ENCODE peak calls at places on chromosomes 3 and 15, in six cellular contexts. E is AG04450, X is heart right ventricle, B is cardiac fibroblast, D is H9, T is nephron progenitor cell. A is an unnamed sample.

GRCh38 chr3:194773666-194774455 is 88.2 kb downstream of the FAM43A start:
- DNase-seq in B (no peak), X (no peak), T (no peak), E (no peak), D (no peak), A (no peak)

GRCh38 chr3:36227982-36228381 is 152.3 kb upstream of the STAC start:
- DNase-seq in E (no peak), B (no peak), T (no peak), X (no peak), D (no peak), A (no peak)

GRCh38 chr15:20353966-20354883 is 187.4 kb downstream of the GOLGA6L6 start:
- DNase-seq in D (peak), E (no peak), X (peak), B (no peak), T (no peak), A (peak)

GRCh38 chr3:50119786-50120185 is 31.1 kb downstream of the RBM5 start:
- DNase-seq in E (no peak), T (no peak), X (no peak), D (no peak), B (no peak), A (no peak)

GRCh38 chr15:31304736-31305365 is 21.8 kb upstream of the KLF13 start:
- DNase-seq in D (no peak), B (no peak), T (no peak), X (no peak), E (no peak), A (peak)

GRCh38 chr15:88187195-88187594 is 69.3 kb downstream of the NTRK3 start:
- DNase-seq in D (no peak), E (no peak), B (no peak), X (no peak), T (no peak), A (no peak)

GRCh38 chr3:32835943-32836342 is 18.1 kb downstream of the TRIM71 start:
- DNase-seq in X (no peak), B (no peak), E (no peak), D (peak), T (no peak), A (no peak)

GRCh38 chr3:5133689-5134088 is 11.6 kb downstream of the ARL8B start:
- DNase-seq in D (no peak), T (no peak), B (no peak), X (no peak), E (no peak), A (no peak)

GRCh38 chr15:96002890-96003859 is 327.3 kb upstream of the NR2F2 start:
- DNase-seq in B (no peak), E (no peak), T (no peak), D (no peak), X (no peak), A (no peak)

GRCh38 chr3:13044496-13045244 is 28.6 kb downstream of the IQSEC1 start:
- DNase-seq in T (peak), X (no peak), D (no peak), E (no peak), B (no peak), A (no peak)

GRCh38 chr15:40870716-40871115 is 3.3 kb downstream of the RHOV start:
- DNase-seq in T (no peak), E (no peak), X (no peak), B (no peak), D (no peak), A (no peak)

GRCh38 chr3:122893282-122893681 is 98.4 kb downstream of the SLC49A4 start:
- DNase-seq in E (no peak), X (no peak), T (no peak), D (no peak), B (peak), A (no peak)

GRCh38 chr15:62453979-62454378 is 288.9 kb upstream of the C2CD4B start:
- DNase-seq in B (peak), D (no peak), E (no peak), X (no peak), T (no peak), A (no peak)

GRCh38 chr3:2765002-2765579 is 345.1 kb downstream of the IL5RA start:
- DNase-seq in E (no peak), D (peak), X (no peak), T (peak), B (no peak), A (no peak)

GRCh38 chr15:66496951-66497501 is 536 bp downstream of the SNAPC5 start:
- DNase-seq in D (no peak), E (no peak), B (peak), T (peak), X (no peak), A (peak)

GRCh38 chr3:72836923-72837322 is 11.3 kb downstream of the SHQ1 start:
- DNase-seq in E (no peak), T (no peak), X (peak), B (no peak), D (no peak), A (no peak)

GRCh38 chr3:97889814-97890213 is 68.0 kb downstream of the CRYBG3 start:
- DNase-seq in T (no peak), X (no peak), D (no peak), B (no peak), E (no peak), A (no peak)

GRCh38 chr3:21734746-21735145 is 16.3 kb downstream of the ZNF385D start:
- DNase-seq in B (peak), D (no peak), T (no peak), X (no peak), E (no peak), A (no peak)

GRCh38 chr3:193711165-193711485 is 118.1 kb downstream of the OPA1 start:
- DNase-seq in B (no peak), X (no peak), D (no peak), E (no peak), T (peak), A (no peak)

GRCh38 chr3:93843981-93844380 is 129.7 kb downstream of the PROS1 start:
- DNase-seq in B (peak), D (no peak), E (peak), T (no peak), X (no peak), A (no peak)

GRCh38 chr15:71841563-71841962 is 31.2 kb downstream of the NR2E3 start:
- DNase-seq in E (no peak), T (no peak), D (no peak), B (no peak), X (no peak), A (no peak)

GRCh38 chr3:178419078-178419477 is 117.2 kb upstream of the KCNMB2 start:
- DNase-seq in T (no peak), D (no peak), B (peak), E (no peak), X (no peak), A (no peak)

GRCh38 chr15:32952901-32953889 is 235.4 kb downstream of the GREM1 start:
- DNase-seq in E (no peak), T (peak), D (peak), X (no peak), B (peak), A (no peak)

GRCh38 chr15:32952062-32952461 is 234.3 kb downstream of the GREM1 start:
- DNase-seq in B (no peak), X (no peak), T (no peak), D (no peak), E (no peak), A (no peak)

GRCh38 chr15:32959077-32959476 is 235.4 kb downstream of the FMN1 start:
- DNase-seq in D (no peak), B (no peak), E (peak), T (no peak), X (no peak), A (no peak)

GRCh38 chr15:32957219-32957618 is 237.3 kb downstream of the FMN1 start:
- DNase-seq in B (no peak), X (no peak), D (no peak), T (no peak), E (no peak), A (no peak)

GRCh38 chr15:32956006-32956405 is 238.2 kb downstream of the GREM1 start:
- DNase-seq in X (no peak), T (peak), B (peak), E (peak), D (peak), A (no peak)
- TF ChIP-seq CTCF in X (no peak), T (peak), B (peak), E (peak), D (peak), A (peak)

GRCh38 chr15:94930441-94930840 is 699.1 kb downstream of the MCTP2 start:
- DNase-seq in D (no peak), X (no peak), B (no peak), E (no peak), T (no peak), A (no peak)

GRCh38 chr15:94930945-94931344 is 699.6 kb downstream of the MCTP2 start:
- DNase-seq in B (no peak), E (no peak), D (no peak), X (no peak), T (no peak), A (no peak)

GRCh38 chr15:94937243-94937642 is 705.9 kb downstream of the MCTP2 start:
- DNase-seq in T (no peak), E (no peak), D (no peak), X (no peak), B (no peak), A (no peak)

GRCh38 chr15:94929282-94929681 is 697.9 kb downstream of the MCTP2 start:
- DNase-seq in D (no peak), B (no peak), X (no peak), T (no peak), E (no peak), A (no peak)

GRCh38 chr15:94934440-94934839 is 703.1 kb downstream of the MCTP2 start:
- DNase-seq in X (no peak), T (no peak), D (no peak), E (no peak), B (no peak), A (no peak)
- TF ChIP-seq CTCF in X (no peak), T (no peak), D (no peak), E (no peak), B (no peak), A (no peak)

GRCh38 chr3:137692803-137693431 is 71.2 kb upstream of the SOX14 start:
- DNase-seq in T (peak), B (no peak), D (peak), E (no peak), X (no peak), A (no peak)
- TF ChIP-seq CTCF in T (peak), B (no peak), D (peak), E (no peak), X (no peak), A (peak)

GRCh38 chr3:10515884-10516495 is 10.6 kb upstream of the ATP2B2 start:
- DNase-seq in E (no peak), T (no peak), D (peak), B (no peak), X (no peak), A (no peak)
- TF ChIP-seq CTCF in E (no peak), T (no peak), D (peak), B (no peak), X (no peak), A (no peak)

GRCh38 chr15:85335193-85335939 is 45.0 kb upstream of the AKAP13 start:
- DNase-seq in D (no peak), X (no peak), B (no peak), T (no peak), E (no peak), A (no peak)
- TF ChIP-seq CTCF in D (no peak), X (no peak), B (no peak), T (no peak), E (peak), A (no peak)

DNA sequence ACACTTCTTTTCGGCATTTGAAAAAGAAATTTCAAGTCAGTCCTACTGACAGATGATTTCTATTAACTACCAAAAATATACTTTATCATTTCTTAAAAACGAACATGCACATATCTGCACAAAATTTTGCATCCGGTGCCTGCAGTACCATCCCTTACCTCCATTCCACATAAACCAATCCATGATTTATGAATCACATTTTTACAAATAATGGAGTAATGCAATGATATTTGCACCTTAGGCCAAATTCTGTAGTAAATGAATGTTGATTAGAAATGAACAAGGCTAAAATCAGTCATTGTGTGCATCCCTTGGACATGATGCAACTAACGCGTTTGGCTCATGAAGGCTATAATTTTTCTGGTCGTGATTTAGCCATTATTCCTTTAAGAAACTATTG is 46.5 kb downstream of the ROBO2 start:
- DNase-seq in D (no peak), E (no peak), T (no peak), X (no peak), B (no peak), A (no peak)
- TF ChIP-seq CTCF in D (no peak), E (peak), T (peak), X (no peak), B (peak), A (peak)

A was measured in type B pancreatic cell.